ENCODE peak calls at places on chromosomes 13 and 19, in four cellular contexts. One of them, this sample, is unnamed.

GRCh38 chr19:14363203-14364097 is 17.8 kb upstream of the ADGRE5 start:
- DNase-seq in HCT116: peak; percentile 77
- DNase-seq in GM12878: no peak
- DNase-seq in HepG2: peak; percentile 25
- DNase-seq in this sample: peak; percentile 71

GRCh38 chr19:23520441-23520840 is 125.2 kb upstream of the ZNF91 start:
- DNase-seq in HCT116: no peak
- DNase-seq in GM12878: no peak
- DNase-seq in HepG2: no peak
- DNase-seq in this sample: no peak

GRCh38 chr13:48126944-48127814 is 32.3 kb upstream of the MED4 start:
- DNase-seq in HCT116: peak; percentile 59
- DNase-seq in GM12878: peak; percentile 47
- DNase-seq in HepG2: peak; percentile 63
- DNase-seq in this sample: peak; percentile 54

GRCh38 chr13:75196112-75196855 is 285.7 kb downstream of the TBC1D4 start:
- DNase-seq in HCT116: no peak
- DNase-seq in GM12878: no peak
- DNase-seq in HepG2: no peak
- DNase-seq in this sample: no peak

GRCh38 chr19:10501971-10502523 is 1.1 kb downstream of the KEAP1 start:
- DNase-seq in HCT116: no peak
- DNase-seq in GM12878: no peak
- DNase-seq in HepG2: peak; percentile 33
- DNase-seq in this sample: no peak

GRCh38 chr19:31214086-31214485 is 135.2 kb downstream of the TSHZ3 start:
- DNase-seq in HCT116: no peak
- DNase-seq in GM12878: no peak
- DNase-seq in HepG2: no peak
- DNase-seq in this sample: no peak

GRCh38 chr19:11948646-11949045 is 16.2 kb upstream of the ZNF763 start:
- DNase-seq in HCT116: no peak
- DNase-seq in GM12878: no peak
- DNase-seq in HepG2: no peak
- DNase-seq in this sample: no peak

GRCh38 chr19:871446-872265 is 12.2 kb downstream of the CFD start:
- DNase-seq in HCT116: no peak
- DNase-seq in GM12878: no peak
- DNase-seq in HepG2: peak; percentile 44
- DNase-seq in this sample: no peak

GRCh38 chr19:1163934-1164683 is 10.0 kb downstream of the SBNO2 start:
- DNase-seq in HCT116: no peak
- DNase-seq in GM12878: no peak
- DNase-seq in HepG2: no peak
- DNase-seq in this sample: no peak

GRCh38 chr13:99008577-99008976 is 30.7 kb upstream of the DOCK9 start:
- DNase-seq in HCT116: no peak
- DNase-seq in GM12878: no peak
- DNase-seq in HepG2: no peak
- DNase-seq in this sample: no peak

GRCh38 chr19:56177564-56178243 is 1.9 kb downstream of the GALP start:
- DNase-seq in HCT116: no peak
- DNase-seq in GM12878: no peak
- DNase-seq in HepG2: no peak
- DNase-seq in this sample: no peak

GRCh38 chr19:43618921-43619261 is 538 bp downstream of the ZNF428 start:
- DNase-seq in HCT116: no peak
- DNase-seq in GM12878: peak; percentile 30
- DNase-seq in HepG2: peak; percentile 79
- DNase-seq in this sample: no peak

DNA sequence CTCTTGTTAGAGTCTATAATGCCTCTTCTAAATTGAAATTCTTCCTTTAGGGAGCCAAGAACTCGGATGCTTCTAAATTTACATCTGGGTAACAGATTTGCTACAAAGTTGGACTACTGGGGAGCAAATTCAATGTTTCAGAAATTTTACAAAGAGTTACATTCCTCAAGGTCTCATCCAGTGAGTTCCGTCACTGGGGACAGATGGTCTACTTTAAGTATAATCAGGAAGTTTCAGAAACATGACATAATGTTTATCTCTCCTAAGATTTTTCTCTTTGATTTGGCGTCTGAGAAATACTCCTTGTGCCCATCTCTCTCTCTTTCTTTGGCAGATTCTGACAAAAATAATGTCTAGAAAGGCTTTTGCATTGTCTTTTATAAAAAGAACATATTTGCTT is 81.5 kb upstream of the MBNL2 start:
- DNase-seq in HCT116: no peak
- DNase-seq in GM12878: no peak
- DNase-seq in HepG2: no peak
- DNase-seq in this sample: no peak
- TF ChIP-seq ZNF274 in HCT116: no peak
- TF ChIP-seq ZNF274 in GM12878: no peak
- TF ChIP-seq ZNF274 in HepG2: no peak
- TF ChIP-seq ZNF274 in this sample: no peak

GRCh38 chr13:62194371-62194770 is 778.7 kb upstream of the PCDH20 start:
- DNase-seq in HCT116: no peak
- DNase-seq in GM12878: no peak
- DNase-seq in HepG2: no peak
- DNase-seq in this sample: no peak

DNA sequence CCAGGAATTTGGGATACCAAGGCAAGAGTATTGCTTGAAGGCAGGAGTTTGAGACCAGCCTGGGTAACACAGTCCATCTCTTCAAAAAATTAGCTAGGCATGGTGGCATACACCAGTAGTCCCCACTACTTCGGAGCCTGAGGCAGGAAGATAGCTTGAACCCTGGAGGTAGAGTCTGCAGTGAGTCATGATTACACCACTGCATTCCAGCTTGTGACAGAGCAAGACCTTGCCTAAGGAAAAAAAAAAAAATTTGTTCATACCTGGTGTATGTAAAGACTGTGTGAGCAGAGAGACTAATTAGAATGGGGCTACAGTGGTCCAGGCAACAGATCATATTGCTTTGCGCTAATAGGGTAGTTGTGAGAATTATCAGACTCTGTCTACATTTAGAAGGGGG is 778.3 kb upstream of the PCDH20 start:
- DNase-seq in HCT116: no peak
- DNase-seq in GM12878: no peak
- DNase-seq in HepG2: no peak
- DNase-seq in this sample: no peak
- TF ChIP-seq ZNF274 in HCT116: no peak
- TF ChIP-seq ZNF274 in GM12878: no peak
- TF ChIP-seq ZNF274 in HepG2: no peak
- TF ChIP-seq ZNF274 in this sample: no peak

GRCh38 chr13:50643055-50643454 is 200.4 kb downstream of the DLEU7 start:
- DNase-seq in HCT116: no peak
- DNase-seq in GM12878: no peak
- DNase-seq in HepG2: no peak
- DNase-seq in this sample: no peak
- TF ChIP-seq ZNF274 in HCT116: no peak
- TF ChIP-seq ZNF274 in GM12878: no peak
- TF ChIP-seq ZNF274 in HepG2: no peak
- TF ChIP-seq ZNF274 in this sample: no peak

GRCh38 chr13:36174923-36175322 is 39.4 kb downstream of the SOHLH2 start:
- DNase-seq in HCT116: no peak
- DNase-seq in GM12878: no peak
- DNase-seq in HepG2: no peak
- DNase-seq in this sample: no peak

GRCh38 chr13:36173923-36174322 is 40.4 kb downstream of the SOHLH2 start:
- DNase-seq in HCT116: no peak
- DNase-seq in GM12878: no peak
- DNase-seq in HepG2: no peak
- DNase-seq in this sample: no peak

GRCh38 chr13:36175621-36176020 is 38.7 kb downstream of the SOHLH2 start:
- DNase-seq in HCT116: no peak
- DNase-seq in GM12878: no peak
- DNase-seq in HepG2: no peak
- DNase-seq in this sample: no peak
- TF ChIP-seq ZNF274 in HCT116: no peak
- TF ChIP-seq ZNF274 in GM12878: no peak
- TF ChIP-seq ZNF274 in HepG2: no peak
- TF ChIP-seq ZNF274 in this sample: no peak

DNA sequence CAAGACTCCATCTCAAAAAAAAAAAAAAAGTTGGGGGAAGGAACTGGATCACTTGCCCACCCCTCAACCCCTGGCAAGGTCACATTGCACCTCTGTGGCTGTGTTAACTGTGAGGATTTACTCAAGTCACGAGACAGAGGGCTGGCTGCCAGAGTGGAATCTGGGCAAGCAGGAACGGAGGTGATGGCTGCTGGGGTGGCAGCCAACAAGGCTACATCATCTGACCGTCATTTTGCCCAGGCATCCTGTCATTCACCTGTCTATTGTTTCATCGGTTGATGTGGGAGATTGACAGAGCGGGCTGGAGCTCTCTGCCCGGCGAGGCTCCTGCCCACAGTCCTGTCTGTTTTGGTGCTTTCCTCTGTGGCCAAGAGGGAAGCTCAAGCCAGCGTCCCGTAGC is 75.7 kb downstream of the DPF1 start:
- DNase-seq in HCT116: no peak
- DNase-seq in GM12878: no peak
- DNase-seq in HepG2: no peak
- DNase-seq in this sample: no peak
- TF ChIP-seq ZNF274 in HCT116: no peak
- TF ChIP-seq ZNF274 in GM12878: no peak
- TF ChIP-seq ZNF274 in HepG2: no peak
- TF ChIP-seq ZNF274 in this sample: no peak

GRCh38 chr19:29260477-29261317 is 47.7 kb upstream of the UQCRFS1 start:
- DNase-seq in HCT116: peak; percentile 36
- DNase-seq in GM12878: peak; percentile 3
- DNase-seq in HepG2: peak; percentile 49
- DNase-seq in this sample: peak; percentile 63
- TF ChIP-seq ZNF274 in HCT116: no peak
- TF ChIP-seq ZNF274 in GM12878: no peak
- TF ChIP-seq ZNF274 in HepG2: no peak
- TF ChIP-seq ZNF274 in this sample: no peak

GRCh38 chr13:51291341-51291740 is 48.1 kb upstream of the SERPINE3 start:
- DNase-seq in HCT116: no peak
- DNase-seq in GM12878: no peak
- DNase-seq in HepG2: peak; percentile 64
- DNase-seq in this sample: no peak
- TF ChIP-seq ZNF274 in HCT116: no peak
- TF ChIP-seq ZNF274 in GM12878: no peak
- TF ChIP-seq ZNF274 in HepG2: no peak
- TF ChIP-seq ZNF274 in this sample: no peak

DNA sequence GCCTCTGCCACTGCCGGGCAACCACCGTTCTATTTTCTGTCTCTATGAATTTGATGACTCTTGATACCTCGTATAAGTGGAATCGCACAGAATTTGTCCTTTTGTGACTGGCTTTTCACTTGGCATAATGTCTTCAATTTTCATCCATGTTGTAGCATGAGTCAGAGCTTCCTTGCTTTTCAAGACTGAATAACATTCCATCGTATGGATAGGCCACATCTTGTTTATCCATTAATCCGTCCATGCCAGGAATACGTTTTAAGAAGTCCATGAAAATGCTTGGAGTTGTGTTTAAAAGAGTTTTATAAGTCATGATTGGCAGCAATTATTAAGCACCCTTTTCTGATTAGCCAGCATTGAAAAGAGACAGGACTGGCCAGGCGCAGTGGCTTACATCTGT is 53.6 kb upstream of the CLDN10 start:
- DNase-seq in HCT116: no peak
- DNase-seq in GM12878: no peak
- DNase-seq in HepG2: no peak
- DNase-seq in this sample: no peak
- TF ChIP-seq ZNF274 in HCT116: no peak
- TF ChIP-seq ZNF274 in GM12878: no peak
- TF ChIP-seq ZNF274 in HepG2: no peak
- TF ChIP-seq ZNF274 in this sample: no peak

GRCh38 chr19:34481861-34482379 is 362 bp downstream of the WTIP start:
- DNase-seq in HCT116: no peak
- DNase-seq in GM12878: no peak
- DNase-seq in HepG2: no peak
- DNase-seq in this sample: no peak

GRCh38 chr19:34485831-34486230 is 4.3 kb downstream of the WTIP start:
- DNase-seq in HCT116: no peak
- DNase-seq in GM12878: no peak
- DNase-seq in HepG2: no peak
- DNase-seq in this sample: no peak

GRCh38 chr19:34480971-34481821 is at the start of gene WTIP:
- DNase-seq in HCT116: peak; percentile 18
- DNase-seq in GM12878: no peak
- DNase-seq in HepG2: peak; percentile 62
- DNase-seq in this sample: peak; percentile 64

GRCh38 chr19:34482380-34483250 is 1.1 kb downstream of the WTIP start:
- DNase-seq in HCT116: no peak
- DNase-seq in GM12878: no peak
- DNase-seq in HepG2: no peak
- DNase-seq in this sample: no peak

DNA sequence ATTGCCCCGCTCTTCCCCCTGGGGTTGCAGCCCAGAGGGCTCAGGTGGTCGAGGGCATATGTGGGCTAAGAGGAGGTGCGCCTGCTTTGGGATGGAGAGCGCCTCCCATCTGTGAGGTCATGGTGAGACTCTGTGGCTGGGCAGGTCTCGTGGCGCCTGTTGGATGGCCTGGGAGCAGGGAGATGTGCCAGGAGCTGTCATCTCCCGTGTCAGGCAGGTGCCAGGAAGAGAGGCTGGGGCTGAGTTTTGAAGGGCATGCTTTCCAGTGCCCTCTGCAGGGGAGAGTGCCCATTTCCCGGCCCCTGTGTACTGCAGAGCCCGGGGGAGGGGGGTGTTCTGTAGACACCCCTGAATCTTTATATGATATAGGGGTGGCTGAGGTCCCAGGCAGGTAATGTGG is 2.8 kb downstream of the WTIP start:
- DNase-seq in HCT116: no peak
- DNase-seq in GM12878: no peak
- DNase-seq in HepG2: no peak
- DNase-seq in this sample: no peak
- TF ChIP-seq ZNF274 in HCT116: no peak
- TF ChIP-seq ZNF274 in GM12878: no peak
- TF ChIP-seq ZNF274 in HepG2: no peak
- TF ChIP-seq ZNF274 in this sample: no peak

GRCh38 chr19:17305517-17306284 is at the start of gene MRPL34:
- DNase-seq in HCT116: peak; percentile 99
- DNase-seq in GM12878: peak; percentile 99
- DNase-seq in HepG2: peak; percentile 99
- DNase-seq in this sample: peak; percentile 99

GRCh38 chr19:17304386-17305047 is 1.2 kb upstream of the MRPL34 start:
- DNase-seq in HCT116: no peak
- DNase-seq in GM12878: no peak
- DNase-seq in HepG2: no peak
- DNase-seq in this sample: no peak

GRCh38 chr19:17307876-17308377 is 1.4 kb upstream of the DDA1 start:
- DNase-seq in HCT116: no peak
- DNase-seq in GM12878: no peak
- DNase-seq in HepG2: no peak
- DNase-seq in this sample: no peak

GRCh38 chr19:17305211-17305516 is 508 bp upstream of the MRPL34 start:
- DNase-seq in HCT116: no peak
- DNase-seq in GM12878: no peak
- DNase-seq in HepG2: no peak
- DNase-seq in this sample: no peak

GRCh38 chr19:17306285-17306714 is 628 bp downstream of the MRPL34 start:
- DNase-seq in HCT116: no peak
- DNase-seq in GM12878: no peak
- DNase-seq in HepG2: no peak
- DNase-seq in this sample: no peak
- TF ChIP-seq ZNF274 in HCT116: no peak
- TF ChIP-seq ZNF274 in GM12878: no peak
- TF ChIP-seq ZNF274 in HepG2: no peak
- TF ChIP-seq ZNF274 in this sample: no peak

This sample was measured in NT2/D1.